ENCODE peak calls at places on chromosomes 4 and X, in ten cellular contexts. A is T-cell; X is OCI-M1; B is M059J; S is amniotic stem cell; F is stimulated activated naive B cell treated with anti-CD40 and anti-IgM and Interleukin-4, amounts not matched to agents 10 μg/mL and 1 μg/mL and 100 μg/mL, for 72 hours; L is stimulated activated CD4-positive, alpha-beta T cell treated with anti-CD3 and anti-CD28 coated beads, Interleukin-4, amount 100 ng/mL, for 48 hours; Z is GM13976; P is NCI-H1417; E is MM.1S. C is an unnamed sample.

GRCh38 chr4:6720202-6720699 is 4.3 kb downstream of the BLOC1S4 start:
- DNase-seq in A (peak; percentile 71), X (peak; percentile 83), B (peak; percentile 67), S (peak; percentile 49), F (peak; percentile 56), L (peak; percentile 77), Z (peak; percentile 91), P (peak; percentile 79), E (peak; percentile 51), C (peak; percentile 80)

GRCh38 chr4:151197258-151197657 is 79.7 kb upstream of the PRSS48 start:
- DNase-seq in A (no peak), X (no peak), B (no peak), S (no peak), F (no peak), L (no peak), Z (no peak), P (no peak), E (no peak), C (no peak)

GRCh38 chr4:176090115-176090514 is 24.5 kb downstream of the WDR17 start:
- DNase-seq in A (no peak), X (peak; percentile 88), B (no peak), S (no peak), F (peak; percentile 3), L (no peak), Z (no peak), P (no peak), E (no peak), C (peak; percentile 90)

GRCh38 chr4:128006592-128006991 is 41.4 kb downstream of the ABHD18 start:
- DNase-seq in A (no peak), X (no peak), B (peak; percentile 36), S (no peak), F (no peak), L (no peak), Z (no peak), P (no peak), E (no peak), C (no peak)

GRCh38 chr4:184728858-184729257 is 5.0 kb downstream of the CENPU start:
- DNase-seq in A (no peak), X (no peak), B (no peak), S (no peak), F (no peak), L (no peak), Z (no peak), P (no peak), E (no peak), C (no peak)

GRCh38 chr4:89784686-89785227 is 52.2 kb downstream of the SNCA start:
- DNase-seq in A (no peak), X (no peak), B (no peak), S (no peak), F (no peak), L (no peak), Z (no peak), P (no peak), E (no peak), C (no peak)

GRCh38 chr4:42845586-42845985 is 46.9 kb upstream of the GRXCR1 start:
- DNase-seq in A (no peak), X (peak; percentile 41), B (no peak), S (no peak), F (no peak), L (no peak), Z (no peak), P (no peak), E (no peak), C (no peak)

GRCh38 chr4:118076958-118077766 is 42.9 kb downstream of the NDST3 start:
- DNase-seq in A (no peak), X (peak; percentile 70), B (peak; percentile 34), S (no peak), F (peak; percentile 1), L (peak; percentile 3), Z (peak; percentile 17), P (no peak), E (peak; percentile 42), C (peak; percentile 65)

GRCh38 chrX:11367609-11368430 is 74.6 kb downstream of the AMELX start:
- DNase-seq in A (no peak), X (peak; percentile 83), B (peak; percentile 34), S (no peak), F (no peak), L (no peak), Z (no peak), P (no peak), E (no peak), C (no peak)

GRCh38 chrX:68238568-68238967 is 194.7 kb downstream of the OPHN1 start:
- DNase-seq in A (no peak), X (peak; percentile 14), B (peak; percentile 12), S (no peak), F (no peak), L (no peak), Z (no peak), P (no peak), E (no peak), C (peak; percentile 49)

GRCh38 chrX:40152706-40153334 is 55.1 kb upstream of the BCOR start:
- DNase-seq in A (no peak), X (no peak), B (peak; percentile 76), S (no peak), F (no peak), L (no peak), Z (no peak), P (peak; percentile 72), E (no peak), C (peak; percentile 69)

GRCh38 chr4:139563515-139563914 is 7.5 kb upstream of the SETD7 start:
- DNase-seq in A (no peak), X (no peak), B (no peak), S (no peak), F (no peak), L (no peak), Z (no peak), P (no peak), E (no peak), C (no peak)